ENCODE peak calls at places on chromosome 17, in five cellular contexts. One of them, this sample, is unnamed.

GRCh38 chr17:78781339-78782304 is at the start of gene CYTH1:
- DNase-seq in left ventricle myocardium inferior: peak
- DNase-seq in tibial nerve: no peak
- DNase-seq in aorta: peak
- DNase-seq in heart left ventricle: peak
- DNase-seq in this sample: no peak

GRCh38 chr17:42321555-42321954 is 33.3 kb downstream of the STAT5A start:
- DNase-seq in left ventricle myocardium inferior: no peak
- DNase-seq in tibial nerve: no peak
- DNase-seq in aorta: peak
- DNase-seq in heart left ventricle: no peak
- DNase-seq in this sample: no peak

GRCh38 chr17:13374203-13375143 is 227.3 kb downstream of the HS3ST3A1 start:
- DNase-seq in left ventricle myocardium inferior: no peak
- DNase-seq in tibial nerve: no peak
- DNase-seq in aorta: no peak
- DNase-seq in heart left ventricle: no peak
- DNase-seq in this sample: no peak

GRCh38 chr17:29005936-29006438 is at the start of gene SEZ6:
- DNase-seq in left ventricle myocardium inferior: peak
- DNase-seq in tibial nerve: peak
- DNase-seq in aorta: peak
- DNase-seq in heart left ventricle: peak
- DNase-seq in this sample: peak

GRCh38 chr17:15660077-15660476 is 24.0 kb downstream of the TRIM16 start:
- DNase-seq in left ventricle myocardium inferior: no peak
- DNase-seq in tibial nerve: no peak
- DNase-seq in aorta: no peak
- DNase-seq in heart left ventricle: peak
- DNase-seq in this sample: peak

GRCh38 chr17:38605852-38606645 is at the start of gene SRCIN1:
- DNase-seq in left ventricle myocardium inferior: peak
- DNase-seq in tibial nerve: no peak
- DNase-seq in aorta: peak
- DNase-seq in heart left ventricle: peak
- DNase-seq in this sample: no peak

GRCh38 chr17:41957058-41957868 is 9.3 kb upstream of the CNP start:
- DNase-seq in left ventricle myocardium inferior: no peak
- DNase-seq in tibial nerve: no peak
- DNase-seq in aorta: no peak
- DNase-seq in heart left ventricle: no peak
- DNase-seq in this sample: no peak

GRCh38 chr17:77371117-77371887 is 230.5 kb downstream of the SEC14L1 start:
- DNase-seq in left ventricle myocardium inferior: no peak
- DNase-seq in tibial nerve: no peak
- DNase-seq in aorta: peak
- DNase-seq in heart left ventricle: peak
- DNase-seq in this sample: no peak

GRCh38 chr17:77527836-77528505 is 387.2 kb downstream of the SEC14L1 start:
- DNase-seq in left ventricle myocardium inferior: no peak
- DNase-seq in tibial nerve: no peak
- DNase-seq in aorta: peak
- DNase-seq in heart left ventricle: no peak
- DNase-seq in this sample: no peak

GRCh38 chr17:41026668-41027471 is at the start of gene KRTAP1-5:
- DNase-seq in left ventricle myocardium inferior: no peak
- DNase-seq in tibial nerve: no peak
- DNase-seq in aorta: no peak
- DNase-seq in heart left ventricle: no peak
- DNase-seq in this sample: no peak

GRCh38 chr17:68288375-68288774 is 2.6 kb downstream of the SLC16A6 start:
- DNase-seq in left ventricle myocardium inferior: no peak
- DNase-seq in tibial nerve: no peak
- DNase-seq in aorta: no peak
- DNase-seq in heart left ventricle: no peak
- DNase-seq in this sample: no peak

GRCh38 chr17:7019839-7020519 is 2.9 kb upstream of the BCL6B start:
- DNase-seq in left ventricle myocardium inferior: no peak
- DNase-seq in tibial nerve: no peak
- DNase-seq in aorta: peak
- DNase-seq in heart left ventricle: peak
- DNase-seq in this sample: peak

GRCh38 chr17:37191219-37191618 is 184.6 kb upstream of the C17orf78 start:
- DNase-seq in left ventricle myocardium inferior: no peak
- DNase-seq in tibial nerve: no peak
- DNase-seq in aorta: no peak
- DNase-seq in heart left ventricle: no peak
- DNase-seq in this sample: no peak

GRCh38 chr17:73160980-73161630 is 3.7 kb upstream of the SSTR2 start:
- DNase-seq in left ventricle myocardium inferior: no peak
- DNase-seq in tibial nerve: no peak
- DNase-seq in aorta: no peak
- DNase-seq in heart left ventricle: no peak
- DNase-seq in this sample: no peak

GRCh38 chr17:79364695-79365094 is 246.2 kb downstream of the RBFOX3 start:
- DNase-seq in left ventricle myocardium inferior: no peak
- DNase-seq in tibial nerve: no peak
- DNase-seq in aorta: no peak
- DNase-seq in heart left ventricle: no peak
- DNase-seq in this sample: no peak

GRCh38 chr17:7060165-7060890 is 16.4 kb upstream of the SLC16A11 start:
- DNase-seq in left ventricle myocardium inferior: no peak
- DNase-seq in tibial nerve: no peak
- DNase-seq in aorta: no peak
- DNase-seq in heart left ventricle: no peak
- DNase-seq in this sample: no peak

GRCh38 chr17:7835818-7836595 is 2.0 kb downstream of the KDM6B start:
- DNase-seq in left ventricle myocardium inferior: peak
- DNase-seq in tibial nerve: peak
- DNase-seq in aorta: peak
- DNase-seq in heart left ventricle: peak
- DNase-seq in this sample: peak

GRCh38 chr17:17351356-17351891 is 48.3 kb downstream of the NT5M start:
- DNase-seq in left ventricle myocardium inferior: no peak
- DNase-seq in tibial nerve: no peak
- DNase-seq in aorta: peak
- DNase-seq in heart left ventricle: no peak
- DNase-seq in this sample: no peak

GRCh38 chr17:44083250-44083849 is 12.8 kb downstream of the G6PC3 start:
- DNase-seq in left ventricle myocardium inferior: no peak
- DNase-seq in tibial nerve: no peak
- DNase-seq in aorta: no peak
- DNase-seq in heart left ventricle: no peak
- DNase-seq in this sample: no peak

GRCh38 chr17:48728232-48729231 is at the start of gene HOXB13:
- DNase-seq in left ventricle myocardium inferior: peak
- DNase-seq in tibial nerve: no peak
- DNase-seq in aorta: peak
- DNase-seq in heart left ventricle: no peak
- DNase-seq in this sample: peak

GRCh38 chr17:30964878-30965277 is 6.0 kb upstream of the RNF135 start:
- DNase-seq in left ventricle myocardium inferior: no peak
- DNase-seq in tibial nerve: no peak
- DNase-seq in aorta: peak
- DNase-seq in heart left ventricle: no peak
- DNase-seq in this sample: no peak

GRCh38 chr17:76734080-76734840 is 2.9 kb downstream of the SRSF2 start:
- DNase-seq in left ventricle myocardium inferior: no peak
- DNase-seq in tibial nerve: no peak
- DNase-seq in aorta: no peak
- DNase-seq in heart left ventricle: no peak
- DNase-seq in this sample: no peak

GRCh38 chr17:35241520-35241919 is 1.4 kb upstream of the SLFN5 start:
- DNase-seq in left ventricle myocardium inferior: no peak
- DNase-seq in tibial nerve: no peak
- DNase-seq in aorta: no peak
- DNase-seq in heart left ventricle: no peak
- DNase-seq in this sample: no peak

GRCh38 chr17:36008998-36009665 is 7.8 kb upstream of the CCL15 start:
- DNase-seq in left ventricle myocardium inferior: no peak
- DNase-seq in tibial nerve: no peak
- DNase-seq in aorta: no peak
- DNase-seq in heart left ventricle: no peak
- DNase-seq in this sample: no peak

GRCh38 chr17:41539979-41540701 is 12.0 kb upstream of the KRT19 start:
- DNase-seq in left ventricle myocardium inferior: no peak
- DNase-seq in tibial nerve: no peak
- DNase-seq in aorta: peak
- DNase-seq in heart left ventricle: no peak
- DNase-seq in this sample: no peak

GRCh38 chr17:28645576-28645939 is 600 bp upstream of the BLTP2 start:
- DNase-seq in left ventricle myocardium inferior: no peak
- DNase-seq in tibial nerve: no peak
- DNase-seq in aorta: no peak
- DNase-seq in heart left ventricle: no peak
- DNase-seq in this sample: no peak

GRCh38 chr17:57552114-57552601 is 192.9 kb downstream of the CCDC182 start:
- DNase-seq in left ventricle myocardium inferior: no peak
- DNase-seq in tibial nerve: no peak
- DNase-seq in aorta: peak
- DNase-seq in heart left ventricle: no peak
- DNase-seq in this sample: peak

GRCh38 chr17:29089601-29090044 is 46.7 kb downstream of the PIPOX start:
- DNase-seq in left ventricle myocardium inferior: peak
- DNase-seq in tibial nerve: no peak
- DNase-seq in aorta: no peak
- DNase-seq in heart left ventricle: no peak
- DNase-seq in this sample: no peak

GRCh38 chr17:76700627-76701470 is 9.9 kb downstream of the MXRA7 start:
- DNase-seq in left ventricle myocardium inferior: peak
- DNase-seq in tibial nerve: peak
- DNase-seq in aorta: peak
- DNase-seq in heart left ventricle: peak
- DNase-seq in this sample: peak

GRCh38 chr17:17151541-17151940 is 54.6 kb downstream of the PLD6 start:
- DNase-seq in left ventricle myocardium inferior: no peak
- DNase-seq in tibial nerve: no peak
- DNase-seq in aorta: no peak
- DNase-seq in heart left ventricle: no peak
- DNase-seq in this sample: no peak

GRCh38 chr17:31469959-31470358 is 78.5 kb downstream of the RAB11FIP4 start:
- DNase-seq in left ventricle myocardium inferior: no peak
- DNase-seq in tibial nerve: no peak
- DNase-seq in aorta: no peak
- DNase-seq in heart left ventricle: no peak
- DNase-seq in this sample: no peak

GRCh38 chr17:4173771-4174170 is 30.8 kb downstream of the CYB5D2 start:
- DNase-seq in left ventricle myocardium inferior: no peak
- DNase-seq in tibial nerve: no peak
- DNase-seq in aorta: peak
- DNase-seq in heart left ventricle: no peak
- DNase-seq in this sample: no peak

GRCh38 chr17:29086628-29087332 is 43.8 kb downstream of the PIPOX start:
- DNase-seq in left ventricle myocardium inferior: no peak
- DNase-seq in tibial nerve: no peak
- DNase-seq in aorta: no peak
- DNase-seq in heart left ventricle: no peak
- DNase-seq in this sample: no peak

GRCh38 chr17:44183024-44183423 is 3.7 kb upstream of the TMUB2 start:
- DNase-seq in left ventricle myocardium inferior: no peak
- DNase-seq in tibial nerve: no peak
- DNase-seq in aorta: no peak
- DNase-seq in heart left ventricle: peak
- DNase-seq in this sample: no peak

GRCh38 chr17:35235917-35236316 is 7.0 kb upstream of the SLFN5 start:
- DNase-seq in left ventricle myocardium inferior: no peak
- DNase-seq in tibial nerve: no peak
- DNase-seq in aorta: no peak
- DNase-seq in heart left ventricle: no peak
- DNase-seq in this sample: no peak

GRCh38 chr17:882827-883585 is 96.6 kb downstream of the NXN start:
- DNase-seq in left ventricle myocardium inferior: peak
- DNase-seq in tibial nerve: peak
- DNase-seq in aorta: no peak
- DNase-seq in heart left ventricle: peak
- DNase-seq in this sample: peak
- H3K27ac ChIP-seq in left ventricle myocardium inferior: peak
- H3K27ac ChIP-seq in tibial nerve: peak
- H3K27ac ChIP-seq in aorta: no peak
- H3K27ac ChIP-seq in heart left ventricle: peak
- H3K27ac ChIP-seq in this sample: peak

DNA sequence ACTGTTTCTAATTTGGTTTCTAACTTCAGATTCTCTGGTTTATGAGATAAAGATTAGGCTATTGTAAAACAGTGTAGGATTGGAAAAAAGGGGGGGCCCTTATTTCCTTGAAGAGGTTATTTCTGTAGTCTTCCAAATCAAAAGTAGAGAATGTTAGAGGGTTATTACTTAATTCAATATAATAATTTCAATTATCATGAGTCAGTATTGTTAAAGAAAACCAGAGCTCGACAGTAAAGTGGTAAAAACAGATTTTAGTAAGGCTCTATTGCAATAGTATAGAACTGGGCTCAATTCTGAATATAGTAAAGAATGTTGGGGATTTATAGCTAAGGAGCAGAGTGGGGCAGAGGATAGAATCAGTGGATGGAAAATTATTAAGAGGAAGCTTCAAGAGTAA is 140.0 kb downstream of the TANC2 start:
- DNase-seq in left ventricle myocardium inferior: no peak
- DNase-seq in tibial nerve: no peak
- DNase-seq in aorta: no peak
- DNase-seq in heart left ventricle: no peak
- DNase-seq in this sample: no peak
- H3K27ac ChIP-seq in left ventricle myocardium inferior: no peak
- H3K27ac ChIP-seq in tibial nerve: no peak
- H3K27ac ChIP-seq in aorta: no peak
- H3K27ac ChIP-seq in heart left ventricle: no peak
- H3K27ac ChIP-seq in this sample: no peak

DNA sequence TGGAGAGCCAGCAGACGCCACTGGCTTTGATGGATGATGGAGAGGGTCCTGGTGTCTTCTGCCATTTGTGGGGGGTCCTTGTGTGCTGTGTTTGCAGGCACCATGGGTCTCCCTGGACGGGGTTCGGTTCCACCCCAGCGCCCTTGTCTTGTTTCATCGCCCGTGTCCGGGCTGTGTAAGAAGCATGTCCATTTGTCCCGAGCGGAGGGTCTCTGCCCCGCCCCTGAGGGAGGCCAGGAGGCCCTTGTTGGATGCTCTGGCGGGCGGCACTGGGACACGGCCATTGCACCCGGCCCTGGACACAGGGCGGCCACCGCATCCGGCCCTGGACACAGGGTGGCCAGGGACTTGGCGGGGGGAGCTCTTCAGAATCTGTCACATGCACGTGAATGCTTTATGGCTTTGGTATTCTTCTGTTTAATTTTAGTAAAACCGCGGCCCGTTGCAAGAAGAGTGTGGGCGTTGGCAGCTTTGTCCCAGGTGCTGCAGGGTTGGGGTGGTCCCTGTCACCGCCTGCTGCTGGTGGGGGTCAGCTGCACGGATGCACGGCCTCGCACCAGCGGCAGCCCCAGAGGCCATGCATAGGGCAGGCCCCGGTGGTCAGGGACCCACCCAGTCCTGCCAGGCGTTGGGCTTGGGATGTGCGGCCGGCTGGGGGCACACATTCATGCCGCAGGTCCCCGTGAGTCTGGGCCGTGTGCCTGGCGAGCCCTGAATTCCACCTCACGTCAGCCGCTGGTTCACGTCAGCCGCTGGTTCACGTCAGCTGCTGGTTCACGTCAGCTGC is 21.0 kb upstream of the ZNF750 start:
- DNase-seq in left ventricle myocardium inferior: no peak
- DNase-seq in tibial nerve: no peak
- DNase-seq in aorta: peak
- DNase-seq in heart left ventricle: no peak
- DNase-seq in this sample: no peak
- H3K27ac ChIP-seq in left ventricle myocardium inferior: peak
- H3K27ac ChIP-seq in tibial nerve: peak
- H3K27ac ChIP-seq in aorta: no peak
- H3K27ac ChIP-seq in heart left ventricle: no peak
- H3K27ac ChIP-seq in this sample: no peak

GRCh38 chr17:66817750-66818149 is 17.2 kb upstream of the CACNG5 start:
- DNase-seq in left ventricle myocardium inferior: no peak
- DNase-seq in tibial nerve: no peak
- DNase-seq in aorta: no peak
- DNase-seq in heart left ventricle: no peak
- DNase-seq in this sample: no peak
- H3K27ac ChIP-seq in left ventricle myocardium inferior: no peak
- H3K27ac ChIP-seq in tibial nerve: no peak
- H3K27ac ChIP-seq in aorta: no peak
- H3K27ac ChIP-seq in heart left ventricle: no peak
- H3K27ac ChIP-seq in this sample: no peak

This sample was measured in heart right ventricle.